ENCODE peak calls at places on chromosomes 4 and X, in ten cellular contexts. E is mammary epithelial cell; X is stimulated activated CD4-positive, alpha-beta T cell treated with anti-CD3 and anti-CD28 coated beads, Interleukin-1b, Interleukin-23, amount 100 ng/mL, for 1 hour; H is COR-L47; R is AG20443; S is kidney tubule cell; N is EL; L is T-helper 1 cell; J is activated T-cell treated with anti-CD3 and anti-CD28 coated beads for 48 hours; Q is activated CD4-positive, alpha-beta T cell treated with anti-CD3 and anti-CD28 coated beads for 36 hours. P is an unnamed sample.

GRCh38 chr4:75724867-75725724 is 719 bp downstream of the USO1 start:
- DNase-seq in L (peak), E (peak), Q (peak), H (peak), R (peak), X (peak), S (peak), J (peak), N (peak), P (peak)

GRCh38 chr4:140568507-140569306 is at the start of gene UCP1:
- DNase-seq in S (peak), R (peak), E (no peak), J (no peak), Q (peak), N (peak), X (no peak), H (no peak), L (no peak), P (peak)

GRCh38 chr4:3353747-3354454 is 61.1 kb downstream of the RGS12 start:
- DNase-seq in L (no peak), R (no peak), H (no peak), Q (no peak), E (peak), X (no peak), N (no peak), J (no peak), S (no peak), P (no peak)

GRCh38 chr4:4685810-4686209 is 144.0 kb upstream of the STX18 start:
- DNase-seq in H (no peak), Q (no peak), J (no peak), R (no peak), L (no peak), X (no peak), N (no peak), S (no peak), E (no peak), P (no peak)

GRCh38 chrX:144798972-144799371 is 448.3 kb upstream of the SPANXN1 start:
- DNase-seq in S (no peak), R (no peak), E (no peak), H (no peak), J (no peak), X (no peak), N (no peak), Q (no peak), L (no peak), P (no peak)

GRCh38 chrX:153884136-153885076 is 1.6 kb downstream of the L1CAM start:
- DNase-seq in N (no peak), E (peak), S (peak), Q (peak), L (no peak), H (peak), R (no peak), X (no peak), J (no peak), P (no peak)

GRCh38 chrX:5991393-5991792 is 237.3 kb downstream of the NLGN4X start:
- DNase-seq in H (no peak), N (no peak), S (no peak), X (no peak), E (no peak), Q (no peak), L (no peak), R (no peak), J (no peak), P (no peak)

GRCh38 chr4:153684182-153685073 is at the start of gene TLR2:
- DNase-seq in S (peak), J (peak), H (no peak), E (peak), N (no peak), L (peak), X (peak), R (peak), Q (peak), P (peak)

GRCh38 chr4:8292388-8293107 is 23.0 kb downstream of the HTRA3 start:
- DNase-seq in R (no peak), Q (no peak), L (peak), H (no peak), N (no peak), J (no peak), X (no peak), E (no peak), S (no peak), P (no peak)

GRCh38 chr4:26732356-26732755 is 128.3 kb upstream of the STIM2 start:
- DNase-seq in X (no peak), H (no peak), Q (no peak), S (no peak), E (no peak), L (no peak), R (peak), N (no peak), J (no peak), P (no peak)

P was measured in stimulated activated naive CD8-positive, alpha-beta T cell treated with anti-CD3 and anti-CD28 coated beads, Interleukin-15, Interleukin-2, amounts not matched to agents 100 U/mL and 50 U/mL, for 24 hours.